ENCODE peak calls at places on chromosomes 7 and 10, in four cellular contexts. Y, L, R and G are unnamed samples.

GRCh38 chr10:35843524-35844171 is 201.6 kb upstream of the FZD8 start:
- DNase-seq in Y (no peak), L (peak; percentile 55), R (no peak), G (no peak)

GRCh38 chr7:141664450-141664849 is 37.5 kb downstream of the DENND11 start:
- DNase-seq in Y (no peak), L (no peak), R (no peak), G (no peak)

GRCh38 chr10:21534611-21535493 is 820 bp downstream of the MLLT10 start:
- DNase-seq in Y (no peak), L (peak; percentile 54), R (no peak), G (peak; percentile 70)

GRCh38 chr10:118957966-118958365 is 71.5 kb upstream of the NANOS1 start:
- DNase-seq in Y (no peak), L (no peak), R (no peak), G (no peak)

GRCh38 chr7:73941836-73942551 is 81.0 kb downstream of the TMEM270 start:
- DNase-seq in Y (no peak), L (no peak), R (no peak), G (peak; percentile 66)

GRCh38 chr7:140653319-140654108 is 12.9 kb upstream of the DENND2A start:
- DNase-seq in Y (peak; percentile 24), L (peak; percentile 76), R (no peak), G (peak; percentile 83)

GRCh38 chr10:103784723-103785418 is 70.5 kb downstream of the SH3PXD2A start:
- DNase-seq in Y (no peak), L (no peak), R (no peak), G (no peak)

GRCh38 chr10:43865275-43866135 is 216.8 kb upstream of the ZNF32 start:
- DNase-seq in Y (no peak), L (no peak), R (no peak), G (no peak)

GRCh38 chr7:43658718-43659548 is 70.4 kb downstream of the COA1 start:
- DNase-seq in Y (no peak), L (no peak), R (no peak), G (peak; percentile 87)

GRCh38 chr7:191105-192034 is 1.0 kb upstream of the FAM20C start:
- DNase-seq in Y (no peak), L (peak; percentile 60), R (no peak), G (peak; percentile 86)

GRCh38 chr10:49271346-49271745 is 27.6 kb upstream of the C10orf71 start:
- DNase-seq in Y (no peak), L (no peak), R (no peak), G (no peak)

GRCh38 chr10:48442090-48442808 is 135.8 kb downstream of the MAPK8 start:
- DNase-seq in Y (no peak), L (no peak), R (no peak), G (no peak)

GRCh38 chr7:29987821-29988317 is 1.7 kb downstream of the SCRN1 start:
- DNase-seq in Y (no peak), L (no peak), R (no peak), G (peak; percentile 96)

GRCh38 chr7:32761451-32762320 is 129.9 kb downstream of the KBTBD2 start:
- DNase-seq in Y (no peak), L (no peak), R (no peak), G (no peak)

GRCh38 chr10:114151486-114151885 is 22.5 kb downstream of the CCDC186 start:
- DNase-seq in Y (no peak), L (no peak), R (no peak), G (peak; percentile 92)

GRCh38 chr10:77604063-77604462 is 33.5 kb downstream of the KCNMA1 start:
- DNase-seq in Y (no peak), L (no peak), R (no peak), G (no peak)